ENCODE peak calls at places on chromosomes 2 and 18, in seven cellular contexts. One of them, this sample, is unnamed.

GRCh38 chr2:62221141-62221540 is 25.2 kb downstream of the B3GNT2 start:
- DNase-seq in WTC11: no peak
- DNase-seq in HT-29: no peak
- DNase-seq in HuH-7: no peak
- DNase-seq in memory B cell: no peak
- DNase-seq in mucosa of descending colon: no peak
- DNase-seq in CD4-positive, alpha-beta T cell: no peak
- DNase-seq in this sample: peak

GRCh38 chr2:45852450-45853150 is 201.1 kb downstream of the PRKCE start:
- DNase-seq in WTC11: no peak
- DNase-seq in HT-29: no peak
- DNase-seq in HuH-7: no peak
- DNase-seq in memory B cell: no peak
- DNase-seq in mucosa of descending colon: no peak
- DNase-seq in CD4-positive, alpha-beta T cell: no peak
- DNase-seq in this sample: peak

GRCh38 chr2:5915926-5916325 is 223.7 kb downstream of the SOX11 start:
- DNase-seq in WTC11: peak
- DNase-seq in HT-29: peak
- DNase-seq in HuH-7: no peak
- DNase-seq in memory B cell: no peak
- DNase-seq in mucosa of descending colon: no peak
- DNase-seq in CD4-positive, alpha-beta T cell: no peak
- DNase-seq in this sample: peak

GRCh38 chr2:138428710-138429440 is 72.7 kb upstream of the SPOPL start:
- DNase-seq in WTC11: no peak
- DNase-seq in HT-29: no peak
- DNase-seq in HuH-7: no peak
- DNase-seq in memory B cell: no peak
- DNase-seq in mucosa of descending colon: no peak
- DNase-seq in CD4-positive, alpha-beta T cell: no peak
- DNase-seq in this sample: no peak

GRCh38 chr2:236038096-236038495 is 130.1 kb downstream of the GBX2 start:
- DNase-seq in WTC11: no peak
- DNase-seq in HT-29: no peak
- DNase-seq in HuH-7: no peak
- DNase-seq in memory B cell: no peak
- DNase-seq in mucosa of descending colon: no peak
- DNase-seq in CD4-positive, alpha-beta T cell: no peak
- DNase-seq in this sample: no peak

GRCh38 chr2:100250645-100251044 is 71.7 kb downstream of the LONRF2 start:
- DNase-seq in WTC11: no peak
- DNase-seq in HT-29: no peak
- DNase-seq in HuH-7: no peak
- DNase-seq in memory B cell: peak
- DNase-seq in mucosa of descending colon: no peak
- DNase-seq in CD4-positive, alpha-beta T cell: no peak
- DNase-seq in this sample: no peak

GRCh38 chr2:28437918-28438317 is 45.3 kb downstream of the FOSL2 start:
- DNase-seq in WTC11: no peak
- DNase-seq in HT-29: no peak
- DNase-seq in HuH-7: no peak
- DNase-seq in memory B cell: no peak
- DNase-seq in mucosa of descending colon: peak
- DNase-seq in CD4-positive, alpha-beta T cell: no peak
- DNase-seq in this sample: no peak

GRCh38 chr18:14971461-14972185 is 223.7 kb downstream of the ANKRD30B start:
- DNase-seq in WTC11: no peak
- DNase-seq in HT-29: peak
- DNase-seq in HuH-7: no peak
- DNase-seq in memory B cell: no peak
- DNase-seq in mucosa of descending colon: no peak
- DNase-seq in CD4-positive, alpha-beta T cell: no peak
- DNase-seq in this sample: peak

GRCh38 chr18:68925268-68925667 is 127.4 kb downstream of the CCDC102B start:
- DNase-seq in WTC11: no peak
- DNase-seq in HT-29: no peak
- DNase-seq in HuH-7: peak
- DNase-seq in memory B cell: no peak
- DNase-seq in mucosa of descending colon: no peak
- DNase-seq in CD4-positive, alpha-beta T cell: no peak
- DNase-seq in this sample: peak

GRCh38 chr2:108287169-108287568 is 1.5 kb upstream of the SULT1C2 start:
- DNase-seq in WTC11: no peak
- DNase-seq in HT-29: no peak
- DNase-seq in HuH-7: no peak
- DNase-seq in memory B cell: no peak
- DNase-seq in mucosa of descending colon: no peak
- DNase-seq in CD4-positive, alpha-beta T cell: no peak
- DNase-seq in this sample: peak

GRCh38 chr2:182717451-182718215 is 1.6 kb downstream of the DNAJC10 start:
- DNase-seq in WTC11: no peak
- DNase-seq in HT-29: no peak
- DNase-seq in HuH-7: no peak
- DNase-seq in memory B cell: peak
- DNase-seq in mucosa of descending colon: no peak
- DNase-seq in CD4-positive, alpha-beta T cell: no peak
- DNase-seq in this sample: no peak

GRCh38 chr2:100730290-100730868 is 89.6 kb upstream of the NPAS2 start:
- DNase-seq in WTC11: peak
- DNase-seq in HT-29: peak
- DNase-seq in HuH-7: peak
- DNase-seq in memory B cell: no peak
- DNase-seq in mucosa of descending colon: peak
- DNase-seq in CD4-positive, alpha-beta T cell: no peak
- DNase-seq in this sample: peak

GRCh38 chr2:187918996-187919821 is 365.0 kb upstream of the TFPI start:
- DNase-seq in WTC11: no peak
- DNase-seq in HT-29: peak
- DNase-seq in HuH-7: no peak
- DNase-seq in memory B cell: no peak
- DNase-seq in mucosa of descending colon: no peak
- DNase-seq in CD4-positive, alpha-beta T cell: no peak
- DNase-seq in this sample: no peak

GRCh38 chr2:222859786-222860726 is 780 bp upstream of the ACSL3 start:
- DNase-seq in WTC11: peak
- DNase-seq in HT-29: peak
- DNase-seq in HuH-7: peak
- DNase-seq in memory B cell: no peak
- DNase-seq in mucosa of descending colon: peak
- DNase-seq in CD4-positive, alpha-beta T cell: no peak
- DNase-seq in this sample: peak

GRCh38 chr18:58054041-58054733 is 10.2 kb downstream of the NEDD4L start:
- DNase-seq in WTC11: no peak
- DNase-seq in HT-29: no peak
- DNase-seq in HuH-7: no peak
- DNase-seq in memory B cell: no peak
- DNase-seq in mucosa of descending colon: no peak
- DNase-seq in CD4-positive, alpha-beta T cell: no peak
- DNase-seq in this sample: peak

GRCh38 chr2:163779970-163780597 is 44.3 kb upstream of the FIGN start:
- DNase-seq in WTC11: no peak
- DNase-seq in HT-29: peak
- DNase-seq in HuH-7: no peak
- DNase-seq in memory B cell: no peak
- DNase-seq in mucosa of descending colon: no peak
- DNase-seq in CD4-positive, alpha-beta T cell: no peak
- DNase-seq in this sample: no peak

GRCh38 chr2:3657881-3658280 is at the start of gene ALLC:
- DNase-seq in WTC11: no peak
- DNase-seq in HT-29: no peak
- DNase-seq in HuH-7: no peak
- DNase-seq in memory B cell: no peak
- DNase-seq in mucosa of descending colon: no peak
- DNase-seq in CD4-positive, alpha-beta T cell: no peak
- DNase-seq in this sample: no peak

GRCh38 chr2:207385903-207386302 is 143.9 kb upstream of the CREB1 start:
- DNase-seq in WTC11: no peak
- DNase-seq in HT-29: no peak
- DNase-seq in HuH-7: no peak
- DNase-seq in memory B cell: no peak
- DNase-seq in mucosa of descending colon: no peak
- DNase-seq in CD4-positive, alpha-beta T cell: no peak
- DNase-seq in this sample: peak

GRCh38 chr2:135736546-135736945 is 5.1 kb upstream of the UBXN4 start:
- DNase-seq in WTC11: no peak
- DNase-seq in HT-29: no peak
- DNase-seq in HuH-7: no peak
- DNase-seq in memory B cell: no peak
- DNase-seq in mucosa of descending colon: no peak
- DNase-seq in CD4-positive, alpha-beta T cell: no peak
- DNase-seq in this sample: no peak

GRCh38 chr18:5879479-5879882 is 15.8 kb downstream of the TMEM200C start:
- DNase-seq in WTC11: no peak
- DNase-seq in HT-29: peak
- DNase-seq in HuH-7: no peak
- DNase-seq in memory B cell: no peak
- DNase-seq in mucosa of descending colon: no peak
- DNase-seq in CD4-positive, alpha-beta T cell: no peak
- DNase-seq in this sample: peak

GRCh38 chr2:76256689-76257088 is 546.0 kb upstream of the GCFC2 start:
- DNase-seq in WTC11: no peak
- DNase-seq in HT-29: no peak
- DNase-seq in HuH-7: no peak
- DNase-seq in memory B cell: no peak
- DNase-seq in mucosa of descending colon: no peak
- DNase-seq in CD4-positive, alpha-beta T cell: no peak
- DNase-seq in this sample: no peak

GRCh38 chr2:112150851-112151250 is 12.7 kb downstream of the FBLN7 start:
- DNase-seq in WTC11: no peak
- DNase-seq in HT-29: no peak
- DNase-seq in HuH-7: no peak
- DNase-seq in memory B cell: no peak
- DNase-seq in mucosa of descending colon: no peak
- DNase-seq in CD4-positive, alpha-beta T cell: peak
- DNase-seq in this sample: no peak

GRCh38 chr2:133489641-133490411 is 78.4 kb downstream of the NCKAP5 start:
- DNase-seq in WTC11: no peak
- DNase-seq in HT-29: no peak
- DNase-seq in HuH-7: no peak
- DNase-seq in memory B cell: no peak
- DNase-seq in mucosa of descending colon: no peak
- DNase-seq in CD4-positive, alpha-beta T cell: no peak
- DNase-seq in this sample: peak

GRCh38 chr2:20378891-20379519 is 28.4 kb upstream of the PUM2 start:
- DNase-seq in WTC11: peak
- DNase-seq in HT-29: peak
- DNase-seq in HuH-7: peak
- DNase-seq in memory B cell: no peak
- DNase-seq in mucosa of descending colon: peak
- DNase-seq in CD4-positive, alpha-beta T cell: no peak
- DNase-seq in this sample: peak

GRCh38 chr18:76098728-76099514 is 396.1 kb downstream of the ZNF516 start:
- DNase-seq in WTC11: no peak
- DNase-seq in HT-29: no peak
- DNase-seq in HuH-7: no peak
- DNase-seq in memory B cell: no peak
- DNase-seq in mucosa of descending colon: no peak
- DNase-seq in CD4-positive, alpha-beta T cell: no peak
- DNase-seq in this sample: no peak

GRCh38 chr2:46298272-46298521 is 990 bp downstream of the EPAS1 start:
- DNase-seq in WTC11: no peak
- DNase-seq in HT-29: peak
- DNase-seq in HuH-7: no peak
- DNase-seq in memory B cell: no peak
- DNase-seq in mucosa of descending colon: no peak
- DNase-seq in CD4-positive, alpha-beta T cell: no peak
- DNase-seq in this sample: peak

GRCh38 chr2:239002960-239003932 is 155.4 kb downstream of the TWIST2 start:
- DNase-seq in WTC11: no peak
- DNase-seq in HT-29: peak
- DNase-seq in HuH-7: no peak
- DNase-seq in memory B cell: no peak
- DNase-seq in mucosa of descending colon: no peak
- DNase-seq in CD4-positive, alpha-beta T cell: peak
- DNase-seq in this sample: peak

GRCh38 chr2:72996152-72996502 is 75.4 kb downstream of the SFXN5 start:
- DNase-seq in WTC11: no peak
- DNase-seq in HT-29: no peak
- DNase-seq in HuH-7: no peak
- DNase-seq in memory B cell: no peak
- DNase-seq in mucosa of descending colon: no peak
- DNase-seq in CD4-positive, alpha-beta T cell: no peak
- DNase-seq in this sample: no peak

GRCh38 chr18:48775372-48776160 is 175.2 kb downstream of the SMAD7 start:
- DNase-seq in WTC11: no peak
- DNase-seq in HT-29: no peak
- DNase-seq in HuH-7: no peak
- DNase-seq in memory B cell: no peak
- DNase-seq in mucosa of descending colon: no peak
- DNase-seq in CD4-positive, alpha-beta T cell: no peak
- DNase-seq in this sample: no peak

GRCh38 chr18:44609210-44609941 is 71.3 kb upstream of the SETBP1 start:
- DNase-seq in WTC11: no peak
- DNase-seq in HT-29: no peak
- DNase-seq in HuH-7: no peak
- DNase-seq in memory B cell: no peak
- DNase-seq in mucosa of descending colon: no peak
- DNase-seq in CD4-positive, alpha-beta T cell: no peak
- DNase-seq in this sample: no peak

GRCh38 chr2:46460991-46461715 is 18.2 kb upstream of the TMEM247 start:
- DNase-seq in WTC11: peak
- DNase-seq in HT-29: peak
- DNase-seq in HuH-7: peak
- DNase-seq in memory B cell: peak
- DNase-seq in mucosa of descending colon: peak
- DNase-seq in CD4-positive, alpha-beta T cell: peak
- DNase-seq in this sample: peak

This sample was measured in GM23248.